ENCODE peak calls at places on chromosomes 3 and 15, in five cellular contexts. S is epithelial cell of esophagus; I is CD4-positive, alpha-beta memory T cell; Q is A172; P is NCI-H1436. M is an unnamed sample.
A peak's percentile ranks its signal among the peaks of the same experiment; 100 is the strongest.

GRCh38 chr3:32245200-32245599 is 6.7 kb downstream of the CMTM8 start:
- DNase-seq in P (no peak), I (no peak), Q (no peak), S (no peak), M (no peak)

GRCh38 chr3:124410471-124410870 is 319.8 kb upstream of the UMPS start:
- DNase-seq in S (peak; percentile 61), P (no peak), I (no peak), Q (peak; percentile 64), M (no peak)

GRCh38 chr3:149954812-149955211 is 15.9 kb downstream of the PFN2 start:
- DNase-seq in S (no peak), I (no peak), P (no peak), Q (no peak), M (no peak)

GRCh38 chr3:162193148-162193547 is 696.5 kb downstream of the OTOL1 start:
- DNase-seq in I (no peak), P (no peak), S (no peak), Q (no peak), M (no peak)

GRCh38 chr15:40103124-40103858 is 5.4 kb downstream of the BMF start:
- DNase-seq in I (no peak), S (peak; percentile 90), P (peak; percentile 51), Q (peak; percentile 55), M (peak; percentile 96)

GRCh38 chr3:138774529-138775253 is 60.0 kb downstream of the PIK3CB start:
- DNase-seq in Q (peak; percentile 98), P (peak; percentile 97), S (peak; percentile 99), I (no peak), M (no peak)

GRCh38 chr3:193052294-193052693 is 134.6 kb upstream of the MB21D2 start:
- DNase-seq in P (peak; percentile 32), I (no peak), Q (no peak), S (no peak), M (no peak)

GRCh38 chr3:171376125-171376947 is 83.9 kb downstream of the TNIK start:
- DNase-seq in Q (peak; percentile 18), P (no peak), S (peak; percentile 34), I (no peak), M (no peak)

GRCh38 chr15:95291878-95292472 is 1038.5 kb upstream of the NR2F2 start:
- DNase-seq in P (no peak), S (peak; percentile 63), Q (peak; percentile 32), I (no peak), M (no peak)

GRCh38 chr3:3110299-3110630 is at the start of gene IL5RA:
- DNase-seq in I (peak; percentile 63), P (peak; percentile 50), Q (no peak), S (no peak), M (no peak)

GRCh38 chr15:91942676-91943417 is 89.3 kb downstream of the SLCO3A1 start:
- DNase-seq in Q (peak; percentile 71), I (peak; percentile 78), P (peak; percentile 28), S (peak; percentile 99), M (peak; percentile 31)

GRCh38 chr3:142211034-142211433 is 14.4 kb downstream of the GK5 start:
- DNase-seq in P (peak; percentile 43), S (no peak), Q (peak; percentile 8), I (no peak), M (no peak)

GRCh38 chr15:32112101-32112500 is 81.8 kb downstream of the CHRNA7 start:
- DNase-seq in Q (no peak), S (no peak), I (no peak), P (no peak), M (no peak)

GRCh38 chr3:24199775-24200247 is 254.7 kb downstream of the NR1D2 start:
- DNase-seq in Q (peak; percentile 70), I (no peak), P (no peak), S (no peak), M (no peak)

GRCh38 chr3:113844622-113845222 is 6.1 kb downstream of the GRAMD1C start:
- DNase-seq in Q (peak; percentile 32), I (no peak), S (peak; percentile 56), P (peak; percentile 63), M (peak; percentile 60)